ENCODE peak calls at places on chromosomes 11 and 22, in six cellular contexts. G, I, W, Q, K and U are unnamed samples.

GRCh38 chr11:121494355-121495099 is 41.8 kb upstream of the SORL1-AS1 start:
- DNase-seq in Q (no peak), I (no peak), W (no peak), K (no peak), G (no peak), U (no peak)

GRCh38 chr11:120564573-120565301 is 53.2 kb downstream of the GRIK4 start:
- DNase-seq in K (peak; percentile 78), G (no peak), W (peak; percentile 75), I (no peak), Q (peak; percentile 56), U (peak; percentile 58)

GRCh38 chr22:23542933-23543332 is 37.2 kb downstream of the IGLL1 start:
- DNase-seq in K (no peak), Q (peak; percentile 53), I (no peak), W (peak; percentile 49), G (no peak), U (peak; percentile 48)

GRCh38 chr11:47961383-47961782 is 19.0 kb upstream of the PTPRJ start:
- DNase-seq in Q (no peak), K (no peak), I (no peak), W (no peak), G (no peak), U (no peak)

GRCh38 chr22:16917144-16918003 is 90.6 kb downstream of the GAB4 start:
- DNase-seq in K (no peak), G (peak; percentile 12), I (no peak), W (peak; percentile 15), Q (peak; percentile 47), U (peak; percentile 15)

GRCh38 chr11:6646631-6647281 is 8.9 kb downstream of the DCHS1 start:
- DNase-seq in I (peak; percentile 71), K (peak; percentile 88), W (peak; percentile 60), G (peak; percentile 48), Q (peak; percentile 57), U (peak; percentile 76)

GRCh38 chr11:44313701-44314489 is 4.0 kb upstream of the ALX4 start:
- DNase-seq in G (no peak), K (no peak), W (no peak), Q (peak; percentile 69), I (no peak), U (no peak)

GRCh38 chr11:4085575-4085974 is 9.0 kb upstream of the RRM1 start:
- DNase-seq in K (no peak), I (no peak), W (no peak), Q (no peak), G (no peak), U (no peak)

GRCh38 chr11:79084382-79084781 is 356.4 kb downstream of the TENM4 start:
- DNase-seq in W (no peak), I (no peak), Q (no peak), K (no peak), G (no peak), U (no peak)

GRCh38 chr11:115363921-115364320 is 140.3 kb downstream of the CADM1 start:
- DNase-seq in W (peak; percentile 28), Q (no peak), G (no peak), I (no peak), K (no peak), U (no peak)

GRCh38 chr11:112013501-112014164 is 11.6 kb upstream of the DLAT start:
- DNase-seq in Q (no peak), W (no peak), I (no peak), K (no peak), G (no peak), U (peak; percentile 49)

GRCh38 chr11:130118636-130119387 is 40.8 kb upstream of the ST14 start:
- DNase-seq in K (no peak), G (no peak), Q (no peak), I (no peak), W (no peak), U (no peak)

GRCh38 chr11:75797796-75798195 is 17.2 kb upstream of the UVRAG start:
- DNase-seq in W (peak; percentile 16), G (no peak), Q (peak; percentile 18), K (peak; percentile 46), I (no peak), U (no peak)

GRCh38 chr11:706957-707816 is 1.2 kb downstream of the EPS8L2 start:
- DNase-seq in I (peak; percentile 73), G (no peak), Q (no peak), W (no peak), K (no peak), U (peak; percentile 61)

GRCh38 chr11:65636108-65636809 is 1.6 kb upstream of the SIPA1 start:
- DNase-seq in G (no peak), Q (no peak), I (no peak), W (no peak), K (peak; percentile 79), U (no peak)

GRCh38 chr11:65634905-65635731 is 2.8 kb upstream of the SIPA1 start:
- DNase-seq in W (no peak), Q (no peak), K (peak; percentile 75), I (no peak), G (no peak), U (no peak)

GRCh38 chr11:65637794-65638317 is at the start of gene SIPA1:
- DNase-seq in W (peak; percentile 93), K (peak; percentile 95), I (peak; percentile 83), G (peak; percentile 46), Q (peak; percentile 95), U (peak; percentile 94)

GRCh38 chr11:65634440-65634839 is 3.5 kb upstream of the SIPA1 start:
- DNase-seq in K (peak; percentile 70), Q (no peak), I (no peak), W (no peak), G (no peak), U (no peak)

GRCh38 chr11:65636810-65637557 is 917 bp upstream of the SIPA1 start:
- DNase-seq in I (no peak), G (no peak), Q (no peak), W (no peak), K (peak; percentile 78), U (no peak)
- TF ChIP-seq CTCF in I (no peak), G (no peak), Q (no peak), W (no peak), K (no peak), U (no peak)

DNA sequence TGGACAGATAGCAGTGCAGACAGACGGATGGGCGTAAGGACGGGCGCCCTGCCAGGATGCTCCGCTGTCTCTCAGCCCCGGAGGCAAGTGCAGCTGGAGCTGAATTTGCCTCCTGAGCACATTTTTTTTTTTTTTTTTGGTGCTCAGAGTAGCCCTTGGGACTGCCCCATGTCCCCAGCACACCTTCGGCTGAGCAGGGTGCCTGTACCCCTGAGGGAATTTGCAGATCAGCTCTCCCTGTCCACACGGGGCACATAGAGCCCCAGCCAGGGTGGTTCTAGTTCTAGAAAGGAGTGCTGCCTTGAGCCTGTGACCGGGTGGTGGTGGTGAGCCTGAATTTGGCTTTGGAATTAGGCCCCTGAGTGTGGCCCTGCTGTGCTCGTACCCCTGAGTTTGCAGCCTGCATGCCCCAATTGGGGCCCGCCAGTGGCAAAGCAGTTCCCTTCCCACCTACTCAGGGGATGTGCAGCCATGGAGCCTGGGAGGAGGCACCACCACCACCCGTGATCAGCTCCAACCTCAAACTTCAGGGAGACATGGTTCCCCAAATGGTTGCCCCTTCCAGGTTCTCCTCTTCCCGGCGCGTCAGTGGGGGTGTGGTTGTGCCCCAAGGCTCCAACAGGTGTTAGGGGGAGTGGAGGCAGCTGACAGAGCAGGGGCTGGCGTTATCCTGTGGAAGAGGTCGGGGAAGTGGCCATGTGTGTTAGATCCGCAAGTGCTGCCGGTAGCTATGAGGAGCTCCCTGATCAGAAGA is 1232.7 kb downstream of the BRD1 start:
- DNase-seq in Q (no peak), G (no peak), I (no peak), K (no peak), W (no peak), U (no peak)
- TF ChIP-seq CTCF in Q (no peak), G (no peak), I (no peak), K (no peak), W (no peak), U (no peak)

DNA sequence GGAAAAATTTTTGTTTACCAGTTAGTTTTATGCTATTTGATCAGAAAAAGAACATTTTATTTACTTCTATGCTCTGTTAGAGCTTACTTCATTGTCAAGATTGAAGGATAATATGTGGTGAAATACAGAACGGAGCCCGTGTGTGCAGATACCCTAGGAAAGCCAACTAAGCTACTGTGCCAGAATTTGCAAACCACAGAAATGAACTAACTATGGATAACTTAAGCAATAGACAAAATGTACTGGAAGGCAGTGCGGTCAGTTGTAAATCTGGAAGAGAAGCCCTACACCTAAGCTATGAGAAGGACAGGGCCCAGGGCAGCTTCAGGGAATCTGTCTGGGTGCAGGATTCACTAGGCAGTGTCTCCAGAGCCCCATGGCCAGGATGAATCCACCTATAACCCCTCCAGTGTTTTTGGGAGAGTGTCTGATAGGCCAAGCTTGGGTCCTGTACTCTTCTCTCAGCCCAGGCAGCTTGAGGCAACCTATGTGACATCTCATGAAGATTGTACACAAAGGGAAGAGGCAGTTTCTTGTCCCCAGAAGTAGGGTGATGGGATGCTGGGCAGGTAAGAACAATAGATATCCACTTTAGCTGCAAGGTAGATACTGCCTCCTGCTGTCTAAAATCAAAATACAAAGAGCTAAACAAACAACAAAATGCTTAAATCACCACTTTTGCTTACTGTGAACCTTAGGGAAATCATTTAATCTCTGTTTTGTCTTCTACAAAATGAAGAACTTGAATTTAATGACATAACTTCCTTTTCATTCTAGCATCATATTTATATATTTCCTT is 12.1 kb downstream of the MMP7 start:
- DNase-seq in W (no peak), G (no peak), Q (peak; percentile 57), I (no peak), K (no peak), U (no peak)
- TF ChIP-seq CTCF in W (peak; percentile 5), G (no peak), Q (no peak), I (no peak), K (no peak), U (no peak)

GRCh38 chr11:66312549-66313320 is 4.1 kb downstream of the CD248 start:
- DNase-seq in Q (peak; percentile 100), G (peak; percentile 100), W (peak; percentile 99), I (peak; percentile 98), K (peak; percentile 100), U (peak; percentile 100)

GRCh38 chr11:66313321-66314185 is 3.3 kb downstream of the CD248 start:
- DNase-seq in K (peak; percentile 82), G (no peak), I (peak; percentile 76), W (peak; percentile 40), Q (peak; percentile 54), U (peak; percentile 50)

GRCh38 chr11:66311470-66311964 is 5.3 kb downstream of the CD248 start:
- DNase-seq in I (no peak), Q (no peak), W (no peak), G (no peak), K (no peak), U (no peak)

GRCh38 chr11:66310324-66310723 is 6.5 kb downstream of the CD248 start:
- DNase-seq in K (no peak), G (no peak), W (no peak), Q (no peak), I (no peak), U (peak; percentile 26)

DNA sequence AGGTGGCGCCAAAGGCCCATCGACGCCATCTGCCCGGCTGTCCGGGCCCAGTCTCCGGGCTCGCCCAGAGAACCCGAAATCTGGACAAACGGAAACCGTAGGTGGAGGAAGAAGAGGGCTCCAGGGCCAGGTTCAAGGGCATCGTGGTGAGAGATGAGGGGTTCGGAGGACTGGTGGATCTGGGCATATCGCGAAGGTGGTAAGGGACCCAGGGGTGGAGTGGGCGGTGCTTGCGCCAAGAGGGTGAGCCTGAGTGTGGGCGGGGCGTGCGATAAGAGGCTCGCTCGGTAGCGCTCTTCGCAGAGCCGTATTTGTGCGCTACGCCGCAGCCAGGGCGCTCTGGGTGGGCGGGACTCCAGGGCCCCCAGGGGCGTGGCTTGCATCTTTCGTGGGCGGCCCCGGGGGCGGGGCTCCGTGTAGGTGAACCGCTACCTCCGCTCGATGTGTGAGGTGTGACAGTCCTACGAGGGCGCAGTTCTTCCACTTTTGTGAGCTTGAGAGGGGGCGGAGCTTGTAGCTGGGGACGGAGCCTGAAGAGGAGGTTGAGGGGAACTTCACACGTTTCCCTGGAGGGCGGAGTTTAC is 4.8 kb downstream of the CD248 start:
- DNase-seq in G (peak; percentile 77), W (peak; percentile 89), I (peak; percentile 94), Q (peak; percentile 95), K (peak; percentile 98), U (peak; percentile 90)
- TF ChIP-seq CTCF in G (peak; percentile 94), W (peak; percentile 97), I (no peak), Q (peak; percentile 95), K (peak; percentile 96), U (peak; percentile 91)

GRCh38 chr11:118901494-118902335 is 18.0 kb downstream of the CXCR5 start:
- DNase-seq in I (no peak), G (no peak), W (no peak), Q (no peak), K (peak; percentile 72), U (no peak)
- TF ChIP-seq CTCF in I (no peak), G (peak; percentile 10), W (no peak), Q (peak; percentile 14), K (no peak), U (peak; percentile 20)